ENCODE peak calls at places on chromosome 13, in eight cellular contexts. Z is spleen, G is colonic mucosa, B is cardiac muscle cell, H is right cardiac atrium, A is body of pancreas, F is thoracic aorta, C is left ventricle myocardium inferior. S is an unnamed sample.

GRCh38 chr13:105655046-105655445 is 880.4 kb downstream of the EFNB2 start:
- DNase-seq in Z (no peak), G (no peak), H (no peak), F (no peak), B (no peak), A (no peak), C (no peak), S (no peak)

GRCh38 chr13:25783480-25784081 is 268.2 kb downstream of the SHISA2 start:
- DNase-seq in F (no peak), H (no peak), Z (no peak), G (no peak), B (no peak), A (no peak), C (no peak), S (no peak)

GRCh38 chr13:99151516-99151915 is 49.1 kb upstream of the UBAC2 start:
- DNase-seq in H (no peak), Z (no peak), C (no peak), B (no peak), A (no peak), G (no peak), F (no peak), S (no peak)

GRCh38 chr13:49240017-49240416 is 7.7 kb upstream of the CDADC1 start:
- DNase-seq in F (no peak), A (no peak), G (no peak), Z (no peak), C (no peak), H (no peak), B (peak), S (peak)

GRCh38 chr13:113034451-113035208 is 65.6 kb downstream of the MCF2L start:
- DNase-seq in H (peak), A (peak), G (peak), Z (no peak), F (no peak), B (peak), C (no peak), S (no peak)

GRCh38 chr13:44692173-44692713 is 116.1 kb upstream of the TSC22D1 start:
- DNase-seq in C (no peak), G (no peak), Z (no peak), A (no peak), H (no peak), F (no peak), B (no peak), S (no peak)

GRCh38 chr13:51861728-51862300 is at the start of gene CCDC70:
- DNase-seq in G (no peak), C (no peak), F (no peak), B (no peak), Z (no peak), H (no peak), A (no peak), S (no peak)

GRCh38 chr13:27079421-27079958 is 92.1 kb downstream of the USP12 start:
- DNase-seq in F (no peak), G (no peak), B (peak), A (no peak), H (no peak), Z (no peak), C (no peak), S (no peak)

GRCh38 chr13:53001871-53002270 is 26.7 kb upstream of the OLFM4 start:
- DNase-seq in H (no peak), F (no peak), A (no peak), Z (no peak), B (no peak), C (no peak), G (no peak), S (no peak)

GRCh38 chr13:50914848-50915247 is 5.3 kb downstream of the RNASEH2B start:
- DNase-seq in B (no peak), Z (no peak), F (no peak), C (no peak), G (no peak), H (no peak), A (no peak), S (no peak)

GRCh38 chr13:52036037-52036436 is 11.5 kb downstream of the UTP14C start:
- DNase-seq in G (no peak), F (no peak), B (no peak), Z (no peak), C (no peak), H (no peak), A (no peak), S (no peak)

GRCh38 chr13:109376936-109377335 is 409.4 kb downstream of the IRS2 start:
- DNase-seq in B (no peak), H (no peak), A (no peak), Z (no peak), C (no peak), F (no peak), G (no peak), S (no peak)

GRCh38 chr13:28820099-28821051 is at the start of gene MTUS2:
- DNase-seq in B (peak), G (no peak), H (peak), C (no peak), A (peak), Z (no peak), F (no peak), S (peak)

GRCh38 chr13:26011208-26011573 is 40.6 kb downstream of the SHISA2 start:
- DNase-seq in H (no peak), Z (no peak), B (no peak), C (no peak), A (no peak), F (no peak), G (no peak), S (no peak)

GRCh38 chr13:84479656-84480055 is 597.4 kb upstream of the SLITRK1 start:
- DNase-seq in H (no peak), C (no peak), Z (no peak), A (no peak), B (no peak), F (no peak), G (no peak), S (no peak)

DNA sequence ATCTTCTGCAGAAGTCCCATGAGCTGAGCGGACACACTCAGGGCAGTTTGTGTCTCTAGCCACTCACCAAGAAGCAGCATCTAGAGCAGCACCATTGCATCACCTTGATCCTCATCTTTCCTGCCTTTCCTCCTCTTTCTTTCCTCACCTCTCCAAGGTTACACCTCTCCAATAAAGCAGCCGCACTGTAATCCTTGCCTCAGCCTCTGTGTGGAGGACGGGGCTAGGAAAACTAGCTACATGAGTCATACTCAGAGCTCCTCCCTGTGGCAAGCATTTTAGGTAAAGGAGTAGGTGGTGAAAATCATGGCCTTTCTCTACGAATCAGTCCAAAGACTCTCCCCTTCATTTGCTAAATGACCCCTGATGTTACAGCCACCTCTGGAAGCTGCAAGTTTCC is 108.8 kb downstream of the DNAJC15 start:
- DNase-seq in G (peak), A (peak), F (no peak), C (no peak), Z (no peak), H (no peak), B (peak), S (no peak)
- H3K27ac ChIP-seq in G (no peak), A (no peak), F (no peak), C (no peak), Z (no peak), H (no peak), B (no peak), S (no peak)

GRCh38 chr13:47859129-47859528 is 141.9 kb downstream of the SUCLA2 start:
- DNase-seq in H (no peak), A (no peak), Z (no peak), B (no peak), F (no peak), G (no peak), C (no peak), S (no peak)

GRCh38 chr13:47862841-47863240 is 138.2 kb downstream of the SUCLA2 start:
- DNase-seq in B (no peak), C (no peak), F (no peak), Z (no peak), G (no peak), H (no peak), A (no peak), S (no peak)

GRCh38 chr13:47853236-47853635 is 147.8 kb downstream of the SUCLA2 start:
- DNase-seq in H (no peak), C (no peak), B (no peak), A (no peak), G (no peak), F (no peak), Z (no peak), S (no peak)

GRCh38 chr13:47858678-47859050 is 142.4 kb downstream of the SUCLA2 start:
- DNase-seq in A (no peak), G (no peak), H (no peak), F (no peak), C (no peak), B (no peak), Z (no peak), S (no peak)

DNA sequence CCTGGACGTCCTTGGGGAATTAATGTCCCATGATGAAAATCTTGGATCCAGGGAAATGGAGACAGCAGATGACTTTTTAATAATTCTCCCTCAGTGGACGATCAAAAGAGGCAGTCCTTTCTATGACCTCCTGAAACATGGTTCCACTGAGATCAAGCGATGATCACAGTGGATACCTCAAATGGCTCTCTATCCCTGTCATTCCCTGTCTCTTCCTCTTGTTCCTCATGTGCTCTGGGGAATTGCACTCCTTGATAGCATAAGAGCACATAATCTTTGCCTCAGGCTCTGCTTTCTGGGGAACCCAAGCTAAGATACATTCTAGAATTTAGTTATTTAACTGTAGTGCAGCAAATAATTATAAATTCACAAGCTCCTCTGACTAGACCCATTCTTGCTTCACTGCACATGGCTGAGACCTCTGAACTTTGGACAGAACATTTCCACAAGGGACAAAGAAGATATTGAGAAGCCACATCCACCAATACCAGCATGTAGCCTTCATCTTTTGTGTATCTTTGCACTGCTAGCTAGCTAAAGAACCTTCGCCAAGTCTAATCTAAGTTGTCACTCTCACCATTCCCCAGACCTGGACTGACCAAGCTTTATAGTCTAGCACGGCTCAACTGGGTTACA is 142.9 kb downstream of the SUCLA2 start:
- DNase-seq in H (no peak), F (no peak), G (no peak), C (no peak), Z (no peak), B (no peak), A (no peak), S (no peak)
- H3K4me3 ChIP-seq in H (no peak), F (no peak), G (no peak), C (no peak), Z (no peak), B (no peak), A (no peak), S (no peak)

GRCh38 chr13:30861836-30862467 is 44.1 kb upstream of the MEDAG start:
- DNase-seq in H (no peak), Z (no peak), B (no peak), G (no peak), C (no peak), F (no peak), A (no peak), S (no peak)
- H3K27ac ChIP-seq in H (no peak), Z (no peak), B (no peak), G (no peak), C (no peak), F (peak), A (no peak), S (no peak)

DNA sequence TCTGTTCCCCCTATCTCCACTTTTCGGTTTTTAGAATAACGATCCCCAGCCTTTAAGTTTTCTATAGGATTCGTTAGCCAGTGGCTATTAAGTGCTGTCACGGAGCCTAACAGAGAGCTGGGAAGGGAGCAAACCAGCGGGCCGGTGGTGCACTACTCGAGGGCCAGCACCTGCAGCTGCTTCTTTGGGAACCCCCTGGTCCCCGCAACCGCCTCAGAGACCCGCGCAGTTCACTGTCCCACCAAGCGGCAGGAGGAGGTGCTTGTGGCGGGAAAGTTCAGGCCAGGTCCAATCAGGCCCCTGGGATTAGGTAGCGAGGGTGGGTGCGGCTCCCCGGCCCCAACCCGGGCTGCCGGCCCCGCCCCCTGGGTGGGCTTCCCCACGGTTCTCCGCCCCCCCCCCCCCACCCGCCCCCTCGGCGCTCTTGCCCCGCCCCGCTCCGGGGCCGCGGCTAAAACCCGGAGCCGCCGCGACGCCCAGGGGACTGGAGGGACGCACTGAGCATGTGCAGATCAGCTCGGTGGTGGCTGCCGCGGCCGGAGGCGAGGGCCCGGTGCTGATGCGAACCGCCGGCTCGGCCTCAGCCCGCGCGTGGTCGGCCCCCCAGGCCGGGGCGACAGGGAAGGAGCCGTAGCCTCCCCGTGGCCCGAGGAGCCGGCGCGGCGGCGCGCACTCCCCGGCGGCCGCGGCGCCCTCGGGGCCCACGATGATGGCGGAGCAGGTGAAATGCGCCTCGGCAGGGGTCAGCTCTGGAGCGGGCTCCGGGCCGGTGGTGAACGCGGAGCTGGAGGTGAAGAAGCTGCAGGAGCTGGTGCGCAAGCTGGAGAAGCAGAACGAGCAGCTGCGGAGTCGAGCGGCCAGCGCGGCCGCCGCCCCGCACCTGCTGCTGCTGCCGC is at the start of gene SLAIN1:
- DNase-seq in H (peak), B (peak), G (peak), Z (peak), F (peak), A (peak), C (peak), S (peak)
- H3K4me3 ChIP-seq in H (peak), B (peak), G (peak), Z (peak), F (peak), A (peak), C (peak), S (peak)

GRCh38 chr13:39353988-39354387 is 249.0 kb downstream of the LHFPL6 start:
- DNase-seq in B (no peak), G (no peak), C (no peak), F (no peak), Z (no peak), H (no peak), A (no peak), S (no peak)
- H3K27ac ChIP-seq in B (no peak), G (no peak), C (no peak), F (no peak), Z (no peak), H (no peak), A (no peak), S (no peak)

GRCh38 chr13:42485272-42485671 is 88.7 kb upstream of the TNFSF11 start:
- DNase-seq in C (no peak), G (no peak), F (no peak), H (no peak), A (no peak), Z (no peak), B (no peak), S (no peak)

GRCh38 chr13:42490676-42491075 is 83.3 kb upstream of the TNFSF11 start:
- DNase-seq in F (no peak), C (no peak), Z (no peak), G (no peak), H (no peak), B (no peak), A (no peak), S (no peak)

GRCh38 chr13:42487221-42487620 is 86.7 kb upstream of the TNFSF11 start:
- DNase-seq in Z (no peak), C (no peak), H (no peak), F (no peak), G (no peak), B (no peak), A (no peak), S (no peak)

GRCh38 chr13:42484396-42484795 is 89.6 kb upstream of the TNFSF11 start:
- DNase-seq in B (no peak), H (no peak), G (no peak), C (no peak), A (no peak), F (no peak), Z (no peak), S (no peak)

DNA sequence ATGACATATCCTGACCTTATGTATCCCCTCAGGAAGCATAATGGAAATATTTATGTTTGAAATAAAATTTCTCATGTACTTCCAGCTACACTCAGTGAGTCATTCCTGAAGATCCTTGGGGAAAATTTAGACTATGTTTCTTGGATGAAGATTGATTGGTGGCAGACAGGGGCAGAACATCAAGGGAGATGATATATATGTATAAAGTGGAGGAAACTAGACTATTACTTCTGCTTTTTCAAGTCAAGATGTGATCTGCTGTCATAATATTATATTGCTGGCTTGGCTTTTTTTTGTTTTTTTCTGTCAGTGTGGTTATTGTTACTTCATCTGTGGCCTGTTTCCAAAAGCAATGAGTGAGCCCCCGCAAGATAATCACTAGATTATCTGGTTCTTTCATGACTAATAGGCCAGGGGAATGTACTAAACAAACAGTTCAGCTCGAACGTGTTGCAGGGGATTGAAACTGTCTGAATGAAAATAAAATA is 87.2 kb upstream of the TNFSF11 start:
- DNase-seq in C (no peak), G (no peak), A (no peak), Z (no peak), B (no peak), F (no peak), H (no peak), S (no peak)
- H3K4me3 ChIP-seq in C (no peak), G (no peak), A (no peak), Z (no peak), B (no peak), F (no peak), H (no peak), S (no peak)

GRCh38 chr13:30711375-30711774 is 24.0 kb upstream of the ALOX5AP start:
- DNase-seq in H (no peak), F (no peak), B (no peak), A (no peak), G (no peak), Z (no peak), C (no peak), S (no peak)
- H3K27ac ChIP-seq in H (no peak), F (no peak), B (no peak), A (no peak), G (no peak), Z (peak), C (no peak), S (no peak)

GRCh38 chr13:33798023-33798422 is 19.9 kb upstream of the RFC3 start:
- DNase-seq in Z (no peak), B (no peak), F (no peak), A (no peak), G (no peak), H (no peak), C (no peak), S (no peak)

GRCh38 chr13:33799950-33800592 is 17.9 kb upstream of the RFC3 start:
- DNase-seq in A (no peak), Z (no peak), G (no peak), H (no peak), F (no peak), B (peak), C (no peak), S (no peak)

GRCh38 chr13:33796095-33796494 is 21.9 kb upstream of the RFC3 start:
- DNase-seq in B (no peak), C (no peak), G (no peak), H (no peak), Z (no peak), A (no peak), F (no peak), S (no peak)

GRCh38 chr13:33794576-33794975 is 23.4 kb upstream of the RFC3 start:
- DNase-seq in F (no peak), A (no peak), B (no peak), G (no peak), Z (no peak), C (no peak), H (no peak), S (no peak)

GRCh38 chr13:33797622-33798021 is 20.3 kb upstream of the RFC3 start:
- DNase-seq in A (peak), G (no peak), H (no peak), F (no peak), Z (no peak), C (no peak), B (no peak), S (no peak)
- H3K4me3 ChIP-seq in A (no peak), G (no peak), H (peak), F (peak), Z (peak), C (peak), B (no peak), S (no peak)

GRCh38 chr13:94123543-94123942 is 355.9 kb downstream of the DCT start:
- DNase-seq in H (no peak), C (no peak), B (no peak), F (no peak), Z (no peak), G (no peak), A (no peak), S (no peak)

GRCh38 chr13:94129490-94129894 is 350.0 kb downstream of the DCT start:
- DNase-seq in H (no peak), B (no peak), Z (no peak), F (no peak), G (no peak), A (no peak), C (no peak), S (no peak)

GRCh38 chr13:94128430-94128829 is 351.1 kb downstream of the DCT start:
- DNase-seq in H (peak), B (peak), G (peak), F (no peak), A (peak), Z (no peak), C (no peak), S (no peak)
- H3K27ac ChIP-seq in H (peak), B (no peak), G (no peak), F (peak), A (no peak), Z (no peak), C (peak), S (no peak)